ENCODE peak calls at places on chromosome 22, in five cellular contexts. One of them, this sample, is unnamed.

GRCh38 chr22:21020802-21021429 is 6.0 kb downstream of the P2RX6 start:
- DNase-seq in GM12878: no peak
- DNase-seq in thoracic aorta: no peak
- DNase-seq in BE2C: peak; percentile 40
- DNase-seq in A549: peak; percentile 51
- DNase-seq in this sample: no peak

GRCh38 chr22:26564181-26564580 is 25.8 kb downstream of the TPST2 start:
- DNase-seq in thoracic aorta: no peak
- DNase-seq in A549: no peak
- DNase-seq in BE2C: no peak
- DNase-seq in GM12878: no peak
- DNase-seq in this sample: no peak

GRCh38 chr22:44659140-44659539 is 42.9 kb upstream of the PRR5 start:
- DNase-seq in BE2C: peak; percentile 88
- DNase-seq in thoracic aorta: no peak
- DNase-seq in A549: no peak
- DNase-seq in GM12878: no peak
- DNase-seq in this sample: no peak

GRCh38 chr22:40571887-40572286 is 64.6 kb downstream of the MRTFA start:
- DNase-seq in BE2C: no peak
- DNase-seq in GM12878: no peak
- DNase-seq in A549: no peak
- DNase-seq in thoracic aorta: no peak
- DNase-seq in this sample: no peak

GRCh38 chr22:26763633-26764295 is 106.4 kb downstream of the MIAT start:
- DNase-seq in thoracic aorta: no peak
- DNase-seq in BE2C: no peak
- DNase-seq in A549: peak; percentile 80
- DNase-seq in GM12878: no peak
- DNase-seq in this sample: no peak

GRCh38 chr22:20777420-20778177 is 3.7 kb downstream of the SERPIND1 start:
- DNase-seq in thoracic aorta: no peak
- DNase-seq in A549: peak; percentile 69
- DNase-seq in BE2C: no peak
- DNase-seq in GM12878: no peak
- DNase-seq in this sample: no peak

GRCh38 chr22:20805972-20806471 is 32.1 kb downstream of the SERPIND1 start:
- DNase-seq in BE2C: no peak
- DNase-seq in GM12878: no peak
- DNase-seq in A549: no peak
- DNase-seq in thoracic aorta: no peak
- DNase-seq in this sample: no peak

GRCh38 chr22:43750751-43751150 is 61.4 kb downstream of the EFCAB6 start:
- DNase-seq in thoracic aorta: no peak
- DNase-seq in BE2C: no peak
- DNase-seq in A549: no peak
- DNase-seq in GM12878: peak; percentile 32
- DNase-seq in this sample: no peak

GRCh38 chr22:36253523-36254490 is 874 bp downstream of the APOL1 start:
- DNase-seq in BE2C: no peak
- DNase-seq in A549: no peak
- DNase-seq in GM12878: no peak
- DNase-seq in thoracic aorta: no peak
- DNase-seq in this sample: no peak

GRCh38 chr22:45678961-45679912 is 7.6 kb downstream of the ATXN10 start:
- DNase-seq in BE2C: no peak
- DNase-seq in GM12878: peak; percentile 51
- DNase-seq in thoracic aorta: no peak
- DNase-seq in A549: no peak
- DNase-seq in this sample: no peak

GRCh38 chr22:32475428-32476010 is 908 bp downstream of the FBXO7 start:
- DNase-seq in thoracic aorta: no peak
- DNase-seq in BE2C: peak; percentile 16
- DNase-seq in A549: no peak
- DNase-seq in GM12878: no peak
- DNase-seq in this sample: no peak

GRCh38 chr22:36237462-36238347 is 1.6 kb downstream of the APOL2 start:
- DNase-seq in thoracic aorta: no peak
- DNase-seq in BE2C: no peak
- DNase-seq in A549: no peak
- DNase-seq in GM12878: no peak
- DNase-seq in this sample: no peak

GRCh38 chr22:38921126-38921525 is 36.3 kb upstream of the APOBEC3A start:
- DNase-seq in BE2C: no peak
- DNase-seq in GM12878: no peak
- DNase-seq in thoracic aorta: no peak
- DNase-seq in A549: no peak
- DNase-seq in this sample: no peak

GRCh38 chr22:44819966-44820631 is 67.7 kb downstream of the ARHGAP8 start:
- DNase-seq in GM12878: no peak
- DNase-seq in A549: no peak
- DNase-seq in BE2C: no peak
- DNase-seq in thoracic aorta: no peak
- DNase-seq in this sample: no peak

GRCh38 chr22:37498289-37498909 is 12.2 kb upstream of the MFNG start:
- DNase-seq in GM12878: peak; percentile 15
- DNase-seq in A549: peak; percentile 46
- DNase-seq in thoracic aorta: no peak
- DNase-seq in BE2C: peak; percentile 72
- DNase-seq in this sample: no peak

GRCh38 chr22:49243965-49244364 is 583.7 kb downstream of the BRD1 start:
- DNase-seq in BE2C: no peak
- DNase-seq in thoracic aorta: no peak
- DNase-seq in GM12878: no peak
- DNase-seq in A549: no peak
- DNase-seq in this sample: no peak

GRCh38 chr22:49241174-49241851 is 586.4 kb downstream of the BRD1 start:
- DNase-seq in A549: no peak
- DNase-seq in GM12878: no peak
- DNase-seq in thoracic aorta: no peak
- DNase-seq in BE2C: no peak
- DNase-seq in this sample: no peak

GRCh38 chr22:49244466-49245420 is 582.9 kb downstream of the BRD1 start:
- DNase-seq in A549: no peak
- DNase-seq in BE2C: no peak
- DNase-seq in GM12878: no peak
- DNase-seq in thoracic aorta: no peak
- DNase-seq in this sample: no peak

GRCh38 chr22:49242480-49242879 is 585.2 kb downstream of the BRD1 start:
- DNase-seq in BE2C: no peak
- DNase-seq in GM12878: no peak
- DNase-seq in thoracic aorta: no peak
- DNase-seq in A549: no peak
- DNase-seq in this sample: no peak

GRCh38 chr22:49243335-49243734 is 584.3 kb downstream of the BRD1 start:
- DNase-seq in A549: no peak
- DNase-seq in BE2C: no peak
- DNase-seq in thoracic aorta: no peak
- DNase-seq in GM12878: no peak
- DNase-seq in this sample: no peak
- H3K4me3 ChIP-seq in A549: no peak overlapping the region
- H3K4me3 ChIP-seq in BE2C: no peak overlapping the region
- H3K4me3 ChIP-seq in thoracic aorta: no peak overlapping the region
- H3K4me3 ChIP-seq in GM12878: no peak overlapping the region
- H3K4me3 ChIP-seq in this sample: no peak overlapping the region

DNA sequence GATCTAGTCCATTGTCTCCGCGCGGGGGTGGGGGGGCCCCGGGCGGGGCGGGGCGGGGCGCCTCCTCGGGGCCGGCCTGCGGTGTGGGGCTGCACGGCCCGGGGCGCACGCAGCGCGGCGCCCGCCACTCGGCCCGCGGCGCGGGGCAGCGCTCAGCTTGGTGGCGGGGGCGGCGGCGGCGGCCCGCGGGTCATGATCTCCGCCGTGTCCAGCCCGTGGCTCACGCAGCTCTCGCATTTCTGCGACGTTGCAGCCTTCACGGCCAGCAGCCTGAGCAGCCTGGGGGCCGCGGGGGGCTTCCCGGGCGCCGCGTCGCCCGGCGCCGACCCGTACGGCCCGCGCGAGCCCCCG is at the start of gene TBX1:
- DNase-seq in BE2C: no peak
- DNase-seq in A549: no peak
- DNase-seq in thoracic aorta: no peak
- DNase-seq in GM12878: no peak
- DNase-seq in this sample: no peak
- H3K4me3 ChIP-seq in BE2C: no peak within 1 kb of the TSS
- H3K4me3 ChIP-seq in A549: peak within 1 kb of the TSS; percentile 36
- H3K4me3 ChIP-seq in thoracic aorta: peak within 1 kb of the TSS; percentile 69
- H3K4me3 ChIP-seq in GM12878: no peak within 1 kb of the TSS
- H3K4me3 ChIP-seq in this sample: peak within 1 kb of the TSS; percentile 22

GRCh38 chr22:33887173-33887572 is 33.1 kb downstream of the LARGE1 start:
- DNase-seq in A549: no peak
- DNase-seq in GM12878: no peak
- DNase-seq in BE2C: no peak
- DNase-seq in thoracic aorta: no peak
- DNase-seq in this sample: no peak

GRCh38 chr22:33886696-33887095 is 33.6 kb downstream of the LARGE1 start:
- DNase-seq in A549: no peak
- DNase-seq in BE2C: no peak
- DNase-seq in GM12878: no peak
- DNase-seq in thoracic aorta: no peak
- DNase-seq in this sample: no peak

GRCh38 chr22:33889748-33890147 is 30.5 kb downstream of the LARGE1 start:
- DNase-seq in thoracic aorta: no peak
- DNase-seq in A549: no peak
- DNase-seq in GM12878: no peak
- DNase-seq in BE2C: no peak
- DNase-seq in this sample: no peak

GRCh38 chr22:33891455-33891854 is 28.8 kb downstream of the LARGE1 start:
- DNase-seq in BE2C: no peak
- DNase-seq in thoracic aorta: no peak
- DNase-seq in GM12878: no peak
- DNase-seq in A549: no peak
- DNase-seq in this sample: no peak

DNA sequence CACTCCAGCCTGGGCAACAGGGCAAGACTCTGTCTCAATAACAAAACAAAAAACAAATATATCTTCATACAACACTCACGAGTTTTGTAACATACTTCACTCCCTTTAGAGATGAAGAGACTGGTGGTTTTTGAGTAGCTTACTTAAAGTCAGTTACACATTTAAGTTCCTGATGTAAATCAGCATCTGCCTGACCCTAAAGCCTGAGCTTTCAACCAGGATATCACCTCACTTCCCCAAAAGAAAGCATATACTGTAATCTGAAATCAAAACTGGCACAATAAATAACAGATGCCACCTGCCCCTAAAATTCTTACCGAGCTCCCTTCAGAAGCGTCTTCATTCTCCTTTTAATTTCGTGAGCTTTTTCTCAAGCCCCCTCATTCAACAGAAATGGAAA is 31.5 kb downstream of the LARGE1 start:
- DNase-seq in GM12878: no peak
- DNase-seq in A549: no peak
- DNase-seq in BE2C: no peak
- DNase-seq in thoracic aorta: no peak
- DNase-seq in this sample: no peak
- H3K4me3 ChIP-seq in GM12878: no peak overlapping the region
- H3K4me3 ChIP-seq in A549: no peak overlapping the region
- H3K4me3 ChIP-seq in BE2C: no peak overlapping the region
- H3K4me3 ChIP-seq in thoracic aorta: no peak overlapping the region
- H3K4me3 ChIP-seq in this sample: no peak overlapping the region

GRCh38 chr22:29305836-29306174 is 645 bp upstream of the GAS2L1 start:
- DNase-seq in thoracic aorta: no peak
- DNase-seq in A549: no peak
- DNase-seq in GM12878: no peak
- DNase-seq in BE2C: no peak
- DNase-seq in this sample: no peak

GRCh38 chr22:29307658-29308147 is 1.3 kb downstream of the GAS2L1 start:
- DNase-seq in GM12878: no peak
- DNase-seq in thoracic aorta: no peak
- DNase-seq in BE2C: no peak
- DNase-seq in A549: no peak
- DNase-seq in this sample: no peak

GRCh38 chr22:29306175-29306829 is at the start of gene GAS2L1:
- DNase-seq in thoracic aorta: no peak
- DNase-seq in GM12878: no peak
- DNase-seq in BE2C: peak; percentile 88
- DNase-seq in A549: peak; percentile 86
- DNase-seq in this sample: no peak

GRCh38 chr22:29308148-29308790 is 1.8 kb downstream of the GAS2L1 start:
- DNase-seq in A549: no peak
- DNase-seq in GM12878: no peak
- DNase-seq in thoracic aorta: no peak
- DNase-seq in BE2C: no peak
- DNase-seq in this sample: no peak

DNA sequence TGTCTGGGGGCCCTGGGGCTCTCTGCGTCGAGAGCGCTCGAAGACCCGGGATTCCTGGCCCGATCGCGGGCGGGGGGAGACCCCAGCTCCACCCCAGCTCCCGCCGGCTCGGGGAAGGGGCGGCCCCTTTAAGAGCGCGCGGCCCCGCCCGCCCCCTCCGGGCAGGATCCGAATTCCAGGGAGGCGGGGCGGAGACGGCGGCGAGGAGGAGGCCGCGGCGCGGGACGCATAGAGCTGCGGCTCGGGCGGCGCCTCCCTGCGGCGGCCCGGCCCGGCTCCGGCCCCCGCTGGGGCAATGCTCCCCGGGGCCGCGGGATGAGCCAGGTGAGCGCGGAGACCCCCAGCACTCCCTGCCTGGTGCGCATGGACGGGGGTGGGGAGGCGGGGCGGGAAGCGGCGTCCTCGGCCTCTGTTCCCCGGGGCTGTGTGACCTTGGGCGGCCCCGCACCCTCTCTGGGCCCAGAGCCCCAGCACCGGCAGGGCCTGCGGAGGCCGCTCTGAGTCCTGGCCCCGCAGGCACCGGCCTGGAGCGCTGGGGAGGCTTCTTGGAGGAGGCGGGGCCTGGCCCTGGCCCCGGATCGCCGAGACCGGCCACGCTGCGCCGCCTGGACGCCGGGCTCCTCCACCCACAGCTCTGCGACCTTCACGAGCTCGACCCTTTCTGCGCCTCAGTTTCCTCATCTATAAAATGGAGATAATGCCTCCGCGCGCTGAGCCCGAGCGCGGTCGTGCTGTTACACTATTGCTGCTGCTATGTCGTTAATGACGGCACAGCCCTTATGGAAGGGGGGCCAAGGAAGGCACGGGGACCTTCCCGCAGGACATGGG is 594 bp downstream of the GAS2L1 start:
- DNase-seq in GM12878: no peak
- DNase-seq in BE2C: peak; percentile 88
- DNase-seq in thoracic aorta: no peak
- DNase-seq in A549: peak; percentile 50
- DNase-seq in this sample: no peak
- H3K4me3 ChIP-seq in GM12878: peak overlapping the region; percentile 60
- H3K4me3 ChIP-seq in BE2C: peak overlapping the region; percentile 83
- H3K4me3 ChIP-seq in thoracic aorta: peak overlapping the region; percentile 98
- H3K4me3 ChIP-seq in A549: peak overlapping the region; percentile 80
- H3K4me3 ChIP-seq in this sample: peak overlapping the region; percentile 74

DNA sequence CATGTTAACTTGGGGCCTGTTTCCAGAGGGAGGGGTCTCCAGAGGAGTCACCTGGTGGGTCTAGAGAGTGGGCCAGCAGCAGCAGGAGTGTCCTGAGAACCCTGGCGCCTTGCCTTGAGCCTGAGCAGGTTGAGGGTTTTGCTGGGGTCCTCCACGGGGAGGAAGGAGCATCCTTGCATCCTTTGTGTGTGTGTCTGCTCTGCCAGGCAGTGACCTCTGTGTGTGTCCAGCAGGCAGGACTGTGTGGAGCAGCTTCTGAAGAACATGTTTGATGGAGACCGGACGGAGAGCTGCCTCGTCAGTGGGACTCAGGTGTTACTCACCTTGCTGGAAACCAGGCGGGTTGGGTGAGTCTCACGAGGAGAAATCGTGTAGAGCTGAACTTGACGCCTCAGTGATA is 55.7 kb downstream of the SBF1 start:
- DNase-seq in thoracic aorta: no peak
- DNase-seq in BE2C: no peak
- DNase-seq in A549: no peak
- DNase-seq in GM12878: no peak
- DNase-seq in this sample: no peak
- H3K4me3 ChIP-seq in thoracic aorta: no peak overlapping the region
- H3K4me3 ChIP-seq in BE2C: no peak overlapping the region
- H3K4me3 ChIP-seq in A549: no peak overlapping the region
- H3K4me3 ChIP-seq in GM12878: no peak overlapping the region
- H3K4me3 ChIP-seq in this sample: no peak overlapping the region